ENCODE peak calls at places on chromosome 18, in six cellular contexts. G is GM12891, I is K562, X is HepG2, T is GM12878, F is H1. D is an unnamed sample.

GRCh38 chr18:47632970-47633635 is 297.4 kb downstream of the SMAD2 start:
- DNase-seq in I (no peak), X (no peak), F (no peak), G (no peak), T (no peak), D (no peak)

GRCh38 chr18:54357082-54357659 is 487 bp downstream of the STARD6 start:
- DNase-seq in T (no peak), X (no peak), I (no peak), F (no peak), G (no peak), D (no peak)

GRCh38 chr18:46332956-46333355 is 228.8 kb downstream of the HAUS1 start:
- DNase-seq in G (no peak), X (no peak), F (no peak), I (no peak), T (no peak), D (no peak)

GRCh38 chr18:4040391-4041172 is 414.5 kb downstream of the DLGAP1 start:
- DNase-seq in F (no peak), G (no peak), X (no peak), T (peak; percentile 30), I (no peak), D (no peak)

GRCh38 chr18:59597049-59597448 is 100.2 kb downstream of the CCBE1 start:
- DNase-seq in I (no peak), X (no peak), G (no peak), F (no peak), T (no peak), D (no peak)

GRCh38 chr18:12334280-12335262 is 26.5 kb downstream of the TUBB6 start:
- DNase-seq in X (no peak), F (no peak), T (no peak), I (no peak), G (no peak), D (no peak)

GRCh38 chr18:24089059-24089458 is 49.8 kb upstream of the CABYR start:
- DNase-seq in G (no peak), T (no peak), I (no peak), X (no peak), F (no peak), D (no peak)

GRCh38 chr18:64710105-64710861 is 561.4 kb upstream of the LINC00305 start:
- DNase-seq in G (no peak), T (no peak), I (no peak), F (no peak), X (no peak), D (no peak)

GRCh38 chr18:62485684-62486083 is 37.1 kb upstream of the ZCCHC2 start:
- DNase-seq in X (peak; percentile 40), I (peak; percentile 81), T (no peak), F (no peak), G (no peak), D (no peak)

GRCh38 chr18:65968605-65969004 is 217.8 kb downstream of the CDH7 start:
- DNase-seq in T (no peak), X (no peak), F (no peak), I (no peak), G (no peak), D (no peak)

GRCh38 chr18:923144-923543 is 18.5 kb downstream of the ADCYAP1 start:
- DNase-seq in I (no peak), T (no peak), F (no peak), X (peak; percentile 58), G (no peak), D (no peak)

GRCh38 chr18:58653814-58654509 is 17.3 kb upstream of the MALT1 start:
- DNase-seq in G (no peak), X (no peak), I (no peak), F (no peak), T (no peak), D (no peak)

GRCh38 chr18:24735504-24736243 is 275.2 kb downstream of the HRH4 start:
- DNase-seq in I (no peak), F (no peak), T (no peak), G (no peak), X (no peak), D (no peak)

GRCh38 chr18:33871363-33872025 is 293.5 kb downstream of the ASXL3 start:
- DNase-seq in G (no peak), T (no peak), F (no peak), X (no peak), I (no peak), D (no peak)

GRCh38 chr18:5585653-5586052 is 41.9 kb upstream of the EPB41L3 start:
- DNase-seq in F (no peak), G (no peak), X (no peak), I (no peak), T (no peak), D (no peak)

GRCh38 chr18:5582849-5583667 is 39.3 kb upstream of the EPB41L3 start:
- DNase-seq in F (no peak), I (no peak), X (no peak), G (no peak), T (no peak), D (no peak)

GRCh38 chr18:5588529-5588928 is 44.7 kb upstream of the EPB41L3 start:
- DNase-seq in T (no peak), F (no peak), I (no peak), X (no peak), G (no peak), D (no peak)

GRCh38 chr18:5582054-5582453 is 38.3 kb upstream of the EPB41L3 start:
- DNase-seq in I (no peak), T (no peak), F (no peak), G (no peak), X (no peak), D (no peak)

GRCh38 chr18:5584751-5585417 is 41.1 kb upstream of the EPB41L3 start:
- DNase-seq in F (no peak), T (no peak), X (no peak), I (no peak), G (no peak), D (no peak)
- TF ChIP-seq TAF1 in F (no peak), T (no peak), X (no peak), I (no peak), G (no peak), D (no peak)

DNA sequence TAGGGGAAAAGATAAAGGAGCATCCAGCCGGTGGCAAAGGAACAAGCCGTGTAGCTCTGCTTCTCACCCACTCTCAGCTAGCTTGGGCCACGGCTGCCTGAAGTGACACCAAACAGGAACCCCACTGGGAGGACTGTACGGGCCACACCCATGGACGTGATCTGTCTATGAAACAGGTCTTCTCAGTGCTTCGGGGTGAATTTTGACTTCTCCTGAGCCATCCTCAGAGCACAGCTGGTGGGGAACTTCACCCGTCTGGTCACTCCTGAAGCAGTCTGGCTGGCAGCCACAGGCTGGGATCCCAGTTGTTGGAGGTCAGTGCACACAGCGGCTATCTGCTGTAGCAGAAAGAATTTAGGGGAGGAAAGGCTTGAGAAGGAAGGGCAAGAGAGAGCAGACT is 223.8 kb downstream of the FAM210A start:
- DNase-seq in G (no peak), X (no peak), I (no peak), T (no peak), F (no peak), D (no peak)
- TF ChIP-seq POLR2AphosphoS5 in G (no peak), X (no peak), I (no peak), T (no peak), F (no peak), D (no peak)

DNA sequence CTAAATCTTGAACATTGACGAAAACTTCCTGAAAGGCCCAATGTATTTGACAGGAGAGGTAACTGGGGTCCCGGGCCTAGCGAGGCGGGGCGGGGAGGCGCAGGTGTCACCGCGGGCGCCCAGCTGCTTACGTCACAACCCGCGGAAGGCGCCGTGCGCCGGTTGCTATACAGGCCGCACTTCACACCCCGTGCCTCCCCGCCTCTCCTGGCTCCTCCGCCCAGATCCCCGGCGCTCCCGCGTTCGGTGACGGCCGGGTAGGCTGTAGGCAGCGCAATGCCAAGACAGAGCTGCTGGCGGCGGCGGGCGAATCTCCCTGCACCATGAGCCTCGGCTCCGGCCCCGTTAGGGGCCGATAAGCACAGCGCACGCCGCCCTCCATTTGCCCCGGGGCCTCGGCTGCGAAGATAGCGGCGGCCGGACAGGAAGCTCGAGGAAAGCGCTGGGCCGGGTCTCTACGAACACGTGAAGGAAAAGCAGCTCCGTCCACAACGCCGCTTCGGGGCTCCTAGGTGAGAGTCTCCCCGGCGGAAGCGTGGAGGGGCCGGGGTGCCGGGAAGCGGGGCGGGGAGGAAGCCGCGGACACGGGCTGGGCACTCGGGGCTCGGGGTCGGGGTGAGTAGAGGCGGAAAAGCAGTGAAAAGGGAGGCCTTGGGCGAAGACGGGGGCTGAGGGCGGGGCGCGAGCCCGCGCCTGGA is at the start of gene RNF138:
- DNase-seq in F (peak; percentile 66), I (peak; percentile 93), T (peak; percentile 42), X (peak; percentile 59), G (peak; percentile 71), D (peak; percentile 79)
- TF ChIP-seq POLR2A in F (peak; percentile 79), I (peak; percentile 81), T (peak; percentile 92), X (peak; percentile 63), G (peak; percentile 51), D (peak; percentile 88)

DNA sequence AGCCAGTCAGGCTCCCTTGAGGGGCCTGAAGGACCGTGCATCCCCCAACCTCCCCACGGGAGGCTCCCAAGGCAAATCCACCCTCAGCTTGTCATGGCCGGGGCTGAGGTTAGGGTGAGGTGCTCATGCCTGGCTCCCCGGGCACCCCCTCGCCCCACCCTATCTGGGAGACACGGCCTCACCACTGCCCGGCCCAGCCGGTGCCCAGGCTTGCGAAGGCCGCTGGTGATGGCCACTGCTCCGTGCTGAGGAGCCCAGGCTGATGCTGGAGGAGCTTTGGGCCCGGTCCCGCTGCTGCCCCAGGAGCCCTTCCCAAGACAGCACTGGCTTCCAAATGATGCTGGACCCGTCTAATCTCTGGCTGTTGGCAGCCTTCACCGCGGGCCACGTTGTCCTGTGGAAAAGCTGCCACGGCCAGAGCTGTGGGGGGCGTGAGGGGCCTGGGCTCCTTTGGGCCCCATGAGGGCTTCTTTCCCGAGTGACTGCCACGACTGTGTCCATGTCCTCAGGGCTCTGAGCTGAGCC is 135.7 kb upstream of the CTDP1 start:
- DNase-seq in T (no peak), F (no peak), G (no peak), X (no peak), I (no peak), D (no peak)
- TF ChIP-seq TAF1 in T (no peak), F (no peak), G (no peak), X (no peak), I (no peak), D (no peak)

GRCh38 chr18:50097702-50098101 is 97.2 kb downstream of the MYO5B start:
- DNase-seq in G (no peak), X (peak; percentile 24), I (no peak), T (no peak), F (no peak), D (no peak)
- TF ChIP-seq POLR2AphosphoS5 in G (no peak), X (no peak), I (no peak), T (no peak), F (no peak), D (no peak)

DNA sequence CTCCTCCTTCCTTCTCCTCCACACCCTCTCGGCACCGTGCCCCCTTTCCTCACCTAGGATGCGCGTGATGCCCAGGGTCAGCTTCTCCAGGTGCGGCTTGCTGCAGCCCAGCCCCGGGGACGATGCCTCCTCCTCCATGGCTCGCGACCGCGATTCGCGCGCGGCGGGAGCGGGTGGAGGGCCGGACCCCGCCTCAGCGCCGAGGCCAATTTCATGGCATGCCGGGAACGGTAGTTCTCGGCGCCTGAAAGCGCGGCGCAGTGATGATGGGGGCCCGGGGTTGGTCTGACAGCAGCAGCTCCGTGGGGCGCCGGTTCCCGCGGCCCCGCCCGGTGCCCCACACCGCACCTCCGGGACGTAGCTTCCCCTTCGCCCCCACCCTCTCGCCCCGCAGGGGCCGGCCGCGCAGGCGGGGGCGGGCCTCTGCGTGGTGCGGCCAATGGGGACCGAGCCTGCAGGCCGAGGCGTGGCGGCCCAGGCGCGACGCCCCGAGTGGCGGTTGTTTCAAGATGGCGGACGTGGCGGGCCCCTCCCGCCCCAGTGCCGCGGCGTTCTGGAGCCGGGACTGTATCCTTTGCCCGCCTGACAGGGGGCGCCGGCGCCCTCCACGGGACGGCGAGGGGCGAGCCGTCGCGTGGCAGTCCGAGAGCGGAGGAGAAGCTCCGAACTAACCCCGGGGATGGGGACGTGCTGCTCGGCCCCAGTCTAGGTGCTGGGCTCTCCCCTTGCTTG is at the start of the genes KIAA1328 and TPGS2:
- DNase-seq in I (peak; percentile 96), X (peak; percentile 75), G (peak; percentile 84), F (peak; percentile 61), T (peak; percentile 52), D (peak; percentile 85)
- TF ChIP-seq POLR2A in I (peak; percentile 80), X (peak; percentile 67), G (peak; percentile 36), F (peak; percentile 59), T (peak; percentile 83), D (peak; percentile 76)